ENCODE peak calls at places on chromosome 22, in ten cellular contexts. N, L, F, M, J, P, G, B, O and C are unnamed samples.

GRCh38 chr22:29345932-29346331 is 30.4 kb upstream of the RASL10A start:
- DNase-seq in N (no peak), L (no peak), F (no peak), M (no peak), J (no peak), P (peak; percentile 4), G (no peak), B (no peak), O (no peak), C (no peak)

GRCh38 chr22:48781868-48782267 is 1045.8 kb downstream of the BRD1 start:
- DNase-seq in N (no peak), L (no peak), F (no peak), M (no peak), J (no peak), P (no peak), G (no peak), B (no peak), O (no peak), C (no peak)

GRCh38 chr22:29691636-29692326 is 28.0 kb upstream of the CABP7 start:
- DNase-seq in N (no peak), L (no peak), F (no peak), M (no peak), J (no peak), P (no peak), G (no peak), B (no peak), O (no peak), C (no peak)

GRCh38 chr22:37331811-37332536 is 49.7 kb downstream of the CYTH4 start:
- DNase-seq in N (no peak), L (no peak), F (no peak), M (no peak), J (no peak), P (peak; percentile 38), G (no peak), B (no peak), O (no peak), C (no peak)

GRCh38 chr22:22037740-22038139 is 55.2 kb upstream of the TOP3B start:
- DNase-seq in N (no peak), L (no peak), F (no peak), M (no peak), J (no peak), P (peak; percentile 91), G (no peak), B (no peak), O (no peak), C (peak; percentile 38)

GRCh38 chr22:22074634-22075381 is 92.2 kb upstream of the TOP3B start:
- DNase-seq in N (peak; percentile 93), L (no peak), F (no peak), M (no peak), J (no peak), P (no peak), G (no peak), B (no peak), O (peak; percentile 50), C (no peak)

GRCh38 chr22:23178512-23179254 is 1.6 kb upstream of the BCR start:
- DNase-seq in N (peak; percentile 65), L (peak; percentile 68), F (peak; percentile 83), M (peak; percentile 38), J (no peak), P (peak; percentile 38), G (peak; percentile 64), B (no peak), O (peak; percentile 36), C (peak; percentile 30)

GRCh38 chr22:30026751-30027150 is 53.5 kb upstream of the HORMAD2 start:
- DNase-seq in N (no peak), L (no peak), F (no peak), M (no peak), J (no peak), P (no peak), G (no peak), B (no peak), O (no peak), C (no peak)

GRCh38 chr22:19503367-19503766 is 20.8 kb downstream of the CLDN5 start:
- DNase-seq in N (no peak), L (no peak), F (no peak), M (no peak), J (no peak), P (no peak), G (no peak), B (no peak), O (no peak), C (no peak)

GRCh38 chr22:24437091-24437490 is 9.7 kb downstream of the ADORA2A start:
- DNase-seq in N (no peak), L (no peak), F (no peak), M (no peak), J (no peak), P (no peak), G (no peak), B (no peak), O (no peak), C (no peak)

GRCh38 chr22:27972732-27973698 is 54.0 kb upstream of the PITPNB start:
- DNase-seq in N (no peak), L (no peak), F (no peak), M (no peak), J (no peak), P (peak; percentile 50), G (peak; percentile 45), B (no peak), O (no peak), C (no peak)

GRCh38 chr22:36330655-36331305 is 57.0 kb downstream of the MYH9 start:
- DNase-seq in N (peak; percentile 64), L (peak; percentile 28), F (no peak), M (no peak), J (no peak), P (peak; percentile 63), G (peak; percentile 41), B (no peak), O (peak; percentile 75), C (peak; percentile 80)

GRCh38 chr22:22856885-22857606 is 30.6 kb upstream of the IGLL5 start:
- DNase-seq in N (no peak), L (no peak), F (no peak), M (no peak), J (no peak), P (no peak), G (no peak), B (no peak), O (no peak), C (no peak)

GRCh38 chr22:18079706-18080230 is 2.0 kb downstream of the PEX26 start:
- DNase-seq in N (no peak), L (no peak), F (no peak), M (no peak), J (no peak), P (no peak), G (no peak), B (no peak), O (no peak), C (no peak)

GRCh38 chr22:40628354-40629042 is 8.0 kb downstream of the MRTFA start:
- DNase-seq in N (peak; percentile 44), L (peak; percentile 14), F (peak; percentile 46), M (no peak), J (no peak), P (peak; percentile 61), G (no peak), B (no peak), O (peak; percentile 60), C (peak; percentile 35)

GRCh38 chr22:39434243-39434653 is 22.6 kb upstream of the MGAT3 start:
- DNase-seq in N (no peak), L (no peak), F (no peak), M (no peak), J (no peak), P (no peak), G (no peak), B (no peak), O (no peak), C (no peak)

GRCh38 chr22:26757496-26757895 is 100.1 kb downstream of the MIAT start:
- DNase-seq in N (no peak), L (no peak), F (no peak), M (no peak), J (no peak), P (no peak), G (no peak), B (no peak), O (no peak), C (no peak)

GRCh38 chr22:32916025-32916424 is 114.5 kb downstream of the TIMP3 start:
- DNase-seq in N (no peak), L (no peak), F (no peak), M (no peak), J (no peak), P (no peak), G (no peak), B (no peak), O (no peak), C (no peak)